ENCODE peak calls at places on chromosomes 3 and 15, in four cellular contexts. One of them, this sample, is unnamed.

GRCh38 chr3:33313331-33313730 is 36.1 kb downstream of the FBXL2 start:
- DNase-seq in A549: peak
- DNase-seq in tibial nerve: no peak
- DNase-seq in HCT116: no peak
- DNase-seq in this sample: no peak

GRCh38 chr15:63501256-63502089 is 2.9 kb upstream of the USP3 start:
- DNase-seq in A549: peak
- DNase-seq in tibial nerve: peak
- DNase-seq in HCT116: no peak
- DNase-seq in this sample: peak

GRCh38 chr3:12178091-12178820 is 19.5 kb upstream of the TIMP4 start:
- DNase-seq in A549: no peak
- DNase-seq in tibial nerve: no peak
- DNase-seq in HCT116: no peak
- DNase-seq in this sample: no peak

GRCh38 chr15:60383008-60383694 is 14.6 kb downstream of the ANXA2 start:
- DNase-seq in tibial nerve: no peak
- DNase-seq in HCT116: no peak
- DNase-seq in A549: no peak
- DNase-seq in this sample: no peak

GRCh38 chr3:148466143-148466542 is 231.6 kb upstream of the AGTR1 start:
- DNase-seq in A549: no peak
- DNase-seq in HCT116: no peak
- DNase-seq in tibial nerve: no peak
- DNase-seq in this sample: no peak

GRCh38 chr3:170037463-170038433 is at the start of gene GPR160:
- DNase-seq in A549: peak
- DNase-seq in tibial nerve: peak
- DNase-seq in HCT116: peak
- DNase-seq in this sample: peak

GRCh38 chr15:58932791-58933310 is 628 bp downstream of the SLTM start:
- DNase-seq in HCT116: no peak
- DNase-seq in tibial nerve: no peak
- DNase-seq in A549: no peak
- DNase-seq in this sample: no peak

GRCh38 chr3:63279442-63279841 is 1.3 kb downstream of the SYNPR start:
- DNase-seq in tibial nerve: no peak
- DNase-seq in HCT116: no peak
- DNase-seq in A549: no peak
- DNase-seq in this sample: no peak

GRCh38 chr3:41653575-41654239 is 308.2 kb downstream of the ULK4 start:
- DNase-seq in A549: no peak
- DNase-seq in HCT116: no peak
- DNase-seq in tibial nerve: no peak
- DNase-seq in this sample: no peak

GRCh38 chr3:135513106-135514063 is 452.1 kb upstream of the PPP2R3A start:
- DNase-seq in A549: peak
- DNase-seq in HCT116: peak
- DNase-seq in tibial nerve: no peak
- DNase-seq in this sample: no peak

GRCh38 chr3:16534914-16535301 is 21.4 kb upstream of the RFTN1 start:
- DNase-seq in tibial nerve: no peak
- DNase-seq in HCT116: no peak
- DNase-seq in A549: no peak
- DNase-seq in this sample: no peak

GRCh38 chr3:26652157-26652556 is 29.6 kb downstream of the LRRC3B start:
- DNase-seq in tibial nerve: no peak
- DNase-seq in HCT116: no peak
- DNase-seq in A549: no peak
- DNase-seq in this sample: no peak

GRCh38 chr3:10627884-10628572 is 122.6 kb upstream of the ATP2B2 start:
- DNase-seq in A549: peak
- DNase-seq in HCT116: peak
- DNase-seq in tibial nerve: no peak
- DNase-seq in this sample: no peak

GRCh38 chr3:164451083-164451910 is 627.0 kb downstream of the SI start:
- DNase-seq in HCT116: no peak
- DNase-seq in A549: no peak
- DNase-seq in tibial nerve: peak
- DNase-seq in this sample: no peak

GRCh38 chr15:82159922-82160321 is 102.6 kb downstream of the EFL1 start:
- DNase-seq in A549: peak
- DNase-seq in tibial nerve: no peak
- DNase-seq in HCT116: peak
- DNase-seq in this sample: no peak

GRCh38 chr15:75347222-75348033 is 589 bp downstream of the NEIL1 start:
- DNase-seq in HCT116: peak
- DNase-seq in tibial nerve: no peak
- DNase-seq in A549: no peak
- DNase-seq in this sample: no peak

GRCh38 chr3:134721214-134721613 is 70.4 kb upstream of the KY start:
- DNase-seq in A549: no peak
- DNase-seq in HCT116: no peak
- DNase-seq in tibial nerve: no peak
- DNase-seq in this sample: no peak

DNA sequence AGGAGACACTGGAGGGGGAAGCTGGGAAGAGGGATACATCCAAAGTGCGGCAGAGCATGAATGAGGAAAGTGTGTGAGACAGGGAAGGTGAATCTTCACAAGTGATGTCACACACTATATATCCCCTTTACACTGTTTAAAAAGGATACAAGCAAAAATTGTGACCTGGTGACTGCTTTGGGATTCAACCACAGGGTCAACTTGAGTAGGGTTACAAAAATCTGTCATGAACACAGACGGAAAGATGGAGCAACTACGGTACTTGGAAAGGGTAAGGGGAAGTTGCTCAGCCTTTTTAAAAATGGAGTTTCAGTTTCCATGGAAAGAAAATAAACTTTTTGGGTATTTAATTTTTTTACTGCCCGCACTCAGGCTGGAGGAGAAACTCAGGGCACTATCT is 60.3 kb downstream of the B3GNT5 start:
- DNase-seq in tibial nerve: no peak
- DNase-seq in HCT116: no peak
- DNase-seq in A549: no peak
- DNase-seq in this sample: no peak
- TF ChIP-seq POLR2A in tibial nerve: no peak
- TF ChIP-seq POLR2A in HCT116: no peak
- TF ChIP-seq POLR2A in A549: no peak
- TF ChIP-seq POLR2A in this sample: no peak

GRCh38 chr3:125357032-125357658 is 18.0 kb downstream of the ZNF148 start:
- DNase-seq in tibial nerve: no peak
- DNase-seq in HCT116: no peak
- DNase-seq in A549: peak
- DNase-seq in this sample: peak
- TF ChIP-seq POLR2A in tibial nerve: no peak
- TF ChIP-seq POLR2A in HCT116: no peak
- TF ChIP-seq POLR2A in A549: peak
- TF ChIP-seq POLR2A in this sample: no peak

GRCh38 chr3:157445897-157446296 is 9.2 kb downstream of the PTX3 start:
- DNase-seq in tibial nerve: no peak
- DNase-seq in HCT116: no peak
- DNase-seq in A549: no peak
- DNase-seq in this sample: no peak

GRCh38 chr3:157443873-157444770 is 7.5 kb downstream of the PTX3 start:
- DNase-seq in HCT116: no peak
- DNase-seq in tibial nerve: no peak
- DNase-seq in A549: no peak
- DNase-seq in this sample: no peak

GRCh38 chr3:157447026-157447694 is 10.5 kb downstream of the PTX3 start:
- DNase-seq in HCT116: peak
- DNase-seq in tibial nerve: no peak
- DNase-seq in A549: peak
- DNase-seq in this sample: no peak

GRCh38 chr3:157442729-157443128 is 6.1 kb downstream of the PTX3 start:
- DNase-seq in tibial nerve: no peak
- DNase-seq in A549: no peak
- DNase-seq in HCT116: no peak
- DNase-seq in this sample: no peak

DNA sequence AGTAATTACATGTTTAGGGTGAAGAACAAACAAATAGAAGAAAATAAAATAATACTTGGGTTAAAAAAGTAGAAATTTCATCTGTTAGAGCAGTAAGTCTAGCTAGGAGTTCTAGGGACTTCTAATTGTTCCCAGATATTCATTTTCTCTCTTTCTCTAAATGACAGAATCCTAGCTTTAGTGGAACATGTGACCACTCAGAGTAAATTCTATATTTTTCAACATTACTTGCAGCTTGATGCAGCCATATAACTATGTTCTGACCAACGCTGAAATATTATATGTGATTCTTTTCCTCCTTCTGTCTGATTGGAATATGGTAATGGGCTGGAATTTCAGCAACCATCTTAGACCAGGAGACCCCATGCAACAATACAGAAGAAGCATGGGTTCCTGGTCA is 8.1 kb downstream of the PTX3 start:
- DNase-seq in A549: no peak
- DNase-seq in tibial nerve: no peak
- DNase-seq in HCT116: no peak
- DNase-seq in this sample: no peak
- TF ChIP-seq POLR2A in A549: no peak
- TF ChIP-seq POLR2A in tibial nerve: no peak
- TF ChIP-seq POLR2A in HCT116: no peak
- TF ChIP-seq POLR2A in this sample: no peak

GRCh38 chr3:52238193-52238760 is 681 bp downstream of the TWF2 start:
- DNase-seq in HCT116: no peak
- DNase-seq in A549: peak
- DNase-seq in tibial nerve: peak
- DNase-seq in this sample: no peak

GRCh38 chr3:52236424-52236886 is 2.5 kb downstream of the TWF2 start:
- DNase-seq in A549: no peak
- DNase-seq in HCT116: no peak
- DNase-seq in tibial nerve: no peak
- DNase-seq in this sample: no peak

GRCh38 chr3:52237006-52237658 is 1.8 kb downstream of the TWF2 start:
- DNase-seq in HCT116: no peak
- DNase-seq in A549: no peak
- DNase-seq in tibial nerve: no peak
- DNase-seq in this sample: peak

GRCh38 chr3:52238761-52239701 is at the start of gene TWF2:
- DNase-seq in A549: peak
- DNase-seq in tibial nerve: peak
- DNase-seq in HCT116: peak
- DNase-seq in this sample: peak

GRCh38 chr3:52237659-52238172 is 1.2 kb downstream of the TWF2 start:
- DNase-seq in tibial nerve: peak
- DNase-seq in HCT116: peak
- DNase-seq in A549: peak
- DNase-seq in this sample: peak
- TF ChIP-seq POLR2A in tibial nerve: no peak
- TF ChIP-seq POLR2A in HCT116: no peak
- TF ChIP-seq POLR2A in A549: no peak
- TF ChIP-seq POLR2A in this sample: no peak

GRCh38 chr3:129119365-129120100 is 2.1 kb downstream of the RAB43 start:
- DNase-seq in HCT116: no peak
- DNase-seq in tibial nerve: no peak
- DNase-seq in A549: no peak
- DNase-seq in this sample: no peak

GRCh38 chr3:129118745-129119144 is 2.9 kb downstream of the RAB43 start:
- DNase-seq in tibial nerve: no peak
- DNase-seq in HCT116: no peak
- DNase-seq in A549: no peak
- DNase-seq in this sample: no peak

GRCh38 chr3:129121792-129122696 is at the start of gene RAB43:
- DNase-seq in tibial nerve: peak
- DNase-seq in A549: peak
- DNase-seq in HCT116: peak
- DNase-seq in this sample: peak

GRCh38 chr3:129121016-129121791 is 400 bp downstream of the RAB43 start:
- DNase-seq in A549: no peak
- DNase-seq in tibial nerve: no peak
- DNase-seq in HCT116: no peak
- DNase-seq in this sample: no peak

DNA sequence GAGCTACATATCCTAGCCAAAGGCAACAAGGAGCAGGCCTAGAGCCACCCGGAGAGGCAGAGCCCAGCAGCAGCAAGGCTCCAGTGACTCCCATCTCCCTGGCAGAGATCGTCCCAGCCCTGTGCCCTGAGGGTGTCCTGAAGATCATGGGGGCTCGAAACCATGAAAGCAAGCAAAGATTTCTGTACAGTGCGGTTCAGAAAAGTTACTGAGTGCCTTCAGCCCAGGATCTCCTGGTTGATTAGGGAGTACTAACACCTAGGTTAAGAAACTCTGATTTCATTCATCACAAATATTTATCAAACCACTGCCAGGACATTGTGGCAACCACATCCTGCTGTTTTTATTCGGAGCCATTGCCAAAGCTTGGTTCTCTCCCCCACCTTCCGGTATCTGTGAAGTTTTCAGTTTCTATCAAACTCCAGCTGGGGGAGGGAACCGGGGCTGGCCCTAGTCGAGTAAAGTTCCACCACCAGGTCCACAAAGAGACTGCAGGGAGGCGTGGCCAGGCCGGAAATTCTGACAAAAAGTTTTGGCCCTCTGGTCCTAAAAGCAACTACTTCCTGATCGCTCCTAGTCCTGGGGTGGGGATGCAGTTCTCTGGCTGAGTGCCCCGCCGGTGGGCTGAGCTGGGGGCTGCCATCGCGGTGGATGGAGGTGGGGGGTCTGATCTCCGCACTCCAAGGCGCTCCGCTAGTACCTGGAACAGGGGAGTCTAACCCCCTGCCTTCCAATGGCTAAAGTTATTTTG is 1.2 kb downstream of the RAB43 start:
- DNase-seq in HCT116: peak
- DNase-seq in A549: peak
- DNase-seq in tibial nerve: peak
- DNase-seq in this sample: peak
- TF ChIP-seq POLR2A in HCT116: no peak
- TF ChIP-seq POLR2A in A549: no peak
- TF ChIP-seq POLR2A in tibial nerve: peak
- TF ChIP-seq POLR2A in this sample: peak

DNA sequence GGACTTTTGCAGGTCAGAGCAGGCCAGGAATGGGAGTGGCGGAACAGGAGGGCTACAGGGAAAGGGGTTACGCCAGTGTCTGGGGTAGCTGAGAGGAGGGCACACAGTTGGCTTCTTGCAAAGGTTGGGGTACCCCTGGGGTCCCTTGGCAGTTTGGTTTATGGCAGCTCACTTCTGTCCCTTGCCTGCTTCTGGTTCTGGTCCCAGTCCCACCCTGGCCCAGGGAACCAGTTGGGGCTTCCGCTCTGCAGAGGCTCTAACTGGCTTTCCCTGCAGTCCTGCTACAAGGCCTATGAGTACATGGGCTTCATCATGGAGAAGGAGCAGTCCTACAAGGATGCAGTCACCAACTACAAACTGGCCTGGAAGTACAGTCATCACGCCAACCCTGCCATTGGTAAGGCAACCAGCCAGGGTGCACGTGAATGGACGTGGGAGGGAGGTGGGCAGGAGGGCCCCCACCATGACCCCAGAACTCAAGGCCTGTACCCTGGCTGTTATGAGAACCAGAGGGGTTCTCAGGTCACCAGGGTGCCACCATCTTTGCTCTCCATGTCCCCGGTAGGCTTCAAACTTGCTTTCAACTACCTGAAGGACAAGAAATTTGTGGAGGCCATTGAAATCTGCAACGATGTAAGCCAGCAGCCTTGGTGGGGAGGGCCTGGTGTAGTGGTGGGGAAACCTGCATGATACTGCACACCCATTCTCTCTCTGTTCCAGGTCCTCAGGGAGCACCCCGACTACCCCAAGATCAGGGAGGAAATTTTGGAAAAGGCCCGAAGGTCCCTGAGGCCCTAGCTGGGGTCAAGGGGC is 15.2 kb downstream of the CSRNP1 start:
- DNase-seq in HCT116: no peak
- DNase-seq in A549: no peak
- DNase-seq in tibial nerve: no peak
- DNase-seq in this sample: no peak
- TF ChIP-seq POLR2A in HCT116: no peak
- TF ChIP-seq POLR2A in A549: no peak
- TF ChIP-seq POLR2A in tibial nerve: no peak
- TF ChIP-seq POLR2A in this sample: no peak

This sample was measured in suprapubic skin.